ENCODE peak calls at places on chromosomes 6 and 20, in ten cellular contexts. C is GM23338, Z is upper lobe of right lung, U is PC-9, X is gastrocnemius medialis, T is GM12864, Y is transverse colon, A is fibroblast of pulmonary artery, O is GM13976, N is brain microvascular endothelial cell. G is an unnamed sample.

GRCh38 chr6:112235956-112236355 is 18.4 kb downstream of the LAMA4 start:
- DNase-seq in N (peak; percentile 94), O (no peak), A (peak; percentile 93), T (no peak), U (no peak), X (no peak), C (no peak), Y (no peak), Z (no peak), G (no peak)

GRCh38 chr6:111615916-111616612 is 10.4 kb upstream of the TRAF3IP2 start:
- DNase-seq in N (no peak), T (no peak), Z (no peak), Y (peak; percentile 28), U (peak; percentile 55), A (peak; percentile 11), O (no peak), C (no peak), X (peak; percentile 75), G (no peak)

GRCh38 chr6:70289299-70289698 is 13.6 kb downstream of the COL9A1 start:
- DNase-seq in N (no peak), T (no peak), A (no peak), Z (no peak), C (peak; percentile 37), U (no peak), O (no peak), Y (no peak), X (no peak), G (no peak)

GRCh38 chr20:10982692-10983091 is 308.9 kb upstream of the JAG1 start:
- DNase-seq in Z (no peak), N (peak; percentile 98), X (peak; percentile 84), C (no peak), Y (no peak), U (no peak), T (no peak), A (peak; percentile 94), O (no peak), G (no peak)

GRCh38 chr20:46296526-46297250 is 11.6 kb downstream of the CDH22 start:
- DNase-seq in O (no peak), Y (no peak), A (no peak), Z (no peak), N (no peak), U (no peak), X (no peak), C (no peak), T (no peak), G (no peak)

GRCh38 chr6:152673233-152673632 is 24.5 kb upstream of the MYCT1 start:
- DNase-seq in C (no peak), Y (no peak), U (no peak), A (peak; percentile 16), O (no peak), Z (no peak), X (no peak), N (no peak), T (no peak), G (no peak)

GRCh38 chr20:49924247-49924646 is 8.9 kb upstream of the SPATA2 start:
- DNase-seq in Y (peak; percentile 5), N (no peak), C (no peak), T (no peak), O (no peak), X (no peak), U (no peak), A (no peak), Z (no peak), G (no peak)

GRCh38 chr6:113172531-113172966 is 684.6 kb upstream of the MARCKS start:
- DNase-seq in C (no peak), O (no peak), Z (no peak), T (no peak), X (no peak), A (peak; percentile 52), N (no peak), Y (peak; percentile 13), U (no peak), G (no peak)

DNA sequence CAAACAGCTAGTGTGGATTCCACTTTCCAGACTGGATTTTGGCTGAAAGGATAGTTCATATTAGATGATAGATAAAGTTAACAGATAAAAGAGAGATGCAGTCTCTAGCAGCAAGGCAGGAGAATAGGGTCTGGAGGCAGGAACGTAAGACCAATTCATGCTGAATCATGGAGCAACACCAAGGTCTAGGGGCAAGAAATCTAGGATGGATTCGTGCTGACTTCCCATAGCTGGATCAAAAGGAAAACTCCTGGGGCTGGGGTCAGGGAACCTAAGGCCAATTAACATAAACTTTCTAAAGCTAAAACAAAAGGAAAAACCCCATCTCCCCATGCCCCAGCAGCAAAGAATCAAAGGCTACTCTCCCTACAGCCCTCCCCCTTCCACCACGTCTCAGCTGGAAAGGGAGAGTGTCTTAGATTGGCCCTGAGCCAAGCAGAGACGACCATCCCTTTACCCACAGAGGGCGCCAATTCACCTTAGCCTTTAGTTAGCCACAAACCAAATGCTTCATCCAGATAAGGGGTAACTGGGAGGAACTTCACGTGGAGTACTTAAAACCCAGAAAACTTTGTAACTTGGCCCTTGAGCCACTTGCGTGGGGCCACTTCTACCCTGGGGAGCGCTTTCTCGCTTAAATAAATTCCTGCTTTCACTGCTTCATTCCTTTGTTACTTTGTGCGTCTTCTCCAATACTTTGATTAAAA is 7.6 kb downstream of the TREM1 start:
- DNase-seq in A (peak; percentile 79), X (peak; percentile 13), U (no peak), C (peak; percentile 93), N (peak; percentile 61), T (no peak), Y (peak; percentile 63), Z (no peak), O (peak; percentile 58), G (no peak)
- TF ChIP-seq CTCF in A (peak; percentile 65), X (no peak), U (peak; percentile 51), C (peak; percentile 85), N (peak; percentile 72), T (peak; percentile 73), Y (peak; percentile 21), Z (peak; percentile 55), O (peak; percentile 69), G (peak; percentile 72)

DNA sequence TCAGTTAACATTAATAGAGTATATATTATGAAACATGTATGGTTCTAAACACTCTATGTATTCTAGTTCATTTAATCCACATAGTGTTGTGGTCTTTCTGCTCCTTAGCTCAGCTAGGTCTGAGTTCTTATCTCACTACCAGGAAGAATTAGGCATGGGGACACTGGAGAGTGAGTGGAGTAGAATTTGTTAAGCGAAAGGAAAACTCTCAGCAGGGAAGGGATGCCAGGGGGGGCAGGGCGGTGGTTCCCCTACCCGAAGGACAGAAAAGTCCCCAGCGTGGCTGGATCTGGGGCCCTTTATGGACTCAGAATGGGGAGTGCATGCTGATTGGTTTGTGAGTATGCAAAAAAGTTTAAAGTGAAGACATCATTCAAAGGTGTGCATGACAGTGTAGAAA is 727.5 kb downstream of the TBC1D32 start:
- DNase-seq in N (no peak), C (peak; percentile 20), Y (no peak), T (no peak), A (no peak), X (no peak), Z (no peak), U (no peak), O (no peak), G (no peak)
- TF ChIP-seq CTCF in N (no peak), C (no peak), Y (no peak), T (no peak), A (no peak), X (no peak), Z (no peak), U (no peak), O (no peak), G (no peak)

GRCh38 chr20:9220874-9221547 is 152.1 kb downstream of the PLCB4 start:
- DNase-seq in C (peak; percentile 17), Z (no peak), U (no peak), T (no peak), A (peak; percentile 58), Y (no peak), X (no peak), N (peak; percentile 75), O (no peak), G (no peak)

GRCh38 chr20:9211016-9211760 is 142.3 kb downstream of the PLCB4 start:
- DNase-seq in Y (no peak), T (no peak), A (no peak), N (no peak), U (no peak), C (no peak), X (no peak), O (no peak), Z (no peak), G (no peak)

GRCh38 chr20:9214676-9215075 is 145.8 kb downstream of the PLCB4 start:
- DNase-seq in U (peak; percentile 87), X (no peak), Z (no peak), O (no peak), Y (no peak), C (no peak), N (no peak), A (peak; percentile 98), T (no peak), G (no peak)

GRCh38 chr20:9218412-9219001 is 149.6 kb downstream of the PLCB4 start:
- DNase-seq in C (no peak), N (peak; percentile 35), Y (no peak), U (no peak), X (no peak), T (no peak), O (no peak), Z (no peak), A (peak; percentile 56), G (no peak)

GRCh38 chr20:9215539-9215938 is 146.7 kb downstream of the PLCB4 start:
- DNase-seq in C (peak; percentile 61), Z (no peak), O (no peak), X (no peak), T (no peak), N (no peak), A (peak; percentile 16), U (no peak), Y (no peak), G (no peak)
- TF ChIP-seq CTCF in C (peak; percentile 65), Z (peak; percentile 31), O (no peak), X (no peak), T (peak; percentile 58), N (peak; percentile 47), A (peak; percentile 24), U (peak; percentile 54), Y (no peak), G (peak; percentile 69)

GRCh38 chr20:44271915-44272663 is 25.0 kb downstream of the GDAP1L1 start:
- DNase-seq in T (no peak), U (no peak), C (peak; percentile 77), Y (no peak), A (no peak), O (no peak), X (no peak), N (no peak), Z (no peak), G (no peak)
- TF ChIP-seq CTCF in T (peak; percentile 54), U (peak; percentile 34), C (peak; percentile 76), Y (no peak), A (peak; percentile 10), O (no peak), X (no peak), N (peak; percentile 34), Z (peak; percentile 5), G (peak; percentile 46)

GRCh38 chr6:81886157-81886556 is 133.7 kb upstream of the TENT5A start:
- DNase-seq in X (no peak), A (no peak), N (no peak), Y (no peak), C (no peak), U (no peak), T (no peak), O (no peak), Z (no peak), G (no peak)
- TF ChIP-seq CTCF in X (no peak), A (no peak), N (no peak), Y (no peak), C (no peak), U (no peak), T (no peak), O (no peak), Z (no peak), G (no peak)

G was measured in chondrocyte.